ENCODE peak calls at places on chromosome 4, in seven cellular contexts. One of them, this sample, is unnamed.

GRCh38 chr4:109588176-109588575 is 28.1 kb downstream of the MCUB start:
- DNase-seq in Caco-2: no peak
- DNase-seq in pancreas: no peak
- DNase-seq in Karpas-422: peak; percentile 84
- DNase-seq in GM23248: peak; percentile 45
- DNase-seq in AG09309: no peak
- DNase-seq in dorsolateral prefrontal cortex: no peak
- DNase-seq in this sample: peak; percentile 83

GRCh38 chr4:29052266-29052665 is 1667.9 kb upstream of the PCDH7 start:
- DNase-seq in Caco-2: no peak
- DNase-seq in pancreas: no peak
- DNase-seq in Karpas-422: no peak
- DNase-seq in GM23248: no peak
- DNase-seq in AG09309: no peak
- DNase-seq in dorsolateral prefrontal cortex: no peak
- DNase-seq in this sample: no peak

GRCh38 chr4:163587867-163588266 is 93.4 kb downstream of the TMA16 start:
- DNase-seq in Caco-2: peak; percentile 28
- DNase-seq in pancreas: no peak
- DNase-seq in Karpas-422: peak; percentile 97
- DNase-seq in GM23248: no peak
- DNase-seq in AG09309: no peak
- DNase-seq in dorsolateral prefrontal cortex: no peak
- DNase-seq in this sample: peak; percentile 68

GRCh38 chr4:181966084-181966483 is 277.1 kb upstream of the TENM3 start:
- DNase-seq in Caco-2: no peak
- DNase-seq in pancreas: no peak
- DNase-seq in Karpas-422: no peak
- DNase-seq in GM23248: peak; percentile 47
- DNase-seq in AG09309: peak; percentile 40
- DNase-seq in dorsolateral prefrontal cortex: no peak
- DNase-seq in this sample: peak; percentile 45

GRCh38 chr4:183161630-183162029 is 62.6 kb downstream of the WWC2 start:
- DNase-seq in Caco-2: no peak
- DNase-seq in pancreas: no peak
- DNase-seq in Karpas-422: no peak
- DNase-seq in GM23248: no peak
- DNase-seq in AG09309: no peak
- DNase-seq in dorsolateral prefrontal cortex: no peak
- DNase-seq in this sample: no peak

GRCh38 chr4:41106081-41106480 is 108.3 kb downstream of the APBB2 start:
- DNase-seq in Caco-2: no peak
- DNase-seq in pancreas: no peak
- DNase-seq in Karpas-422: no peak
- DNase-seq in GM23248: peak; percentile 11
- DNase-seq in AG09309: no peak
- DNase-seq in dorsolateral prefrontal cortex: no peak
- DNase-seq in this sample: no peak

GRCh38 chr4:162509333-162509732 is 345.5 kb upstream of the FSTL5 start:
- DNase-seq in Caco-2: no peak
- DNase-seq in pancreas: no peak
- DNase-seq in Karpas-422: no peak
- DNase-seq in GM23248: no peak
- DNase-seq in AG09309: no peak
- DNase-seq in dorsolateral prefrontal cortex: no peak
- DNase-seq in this sample: no peak

GRCh38 chr4:7762376-7763040 is 177.2 kb downstream of the AFAP1 start:
- DNase-seq in Caco-2: peak; percentile 62
- DNase-seq in pancreas: no peak
- DNase-seq in Karpas-422: no peak
- DNase-seq in GM23248: no peak
- DNase-seq in AG09309: no peak
- DNase-seq in dorsolateral prefrontal cortex: no peak
- DNase-seq in this sample: no peak

GRCh38 chr4:10108391-10108790 is 8.2 kb downstream of the WDR1 start:
- DNase-seq in Caco-2: no peak
- DNase-seq in pancreas: no peak
- DNase-seq in Karpas-422: no peak
- DNase-seq in GM23248: peak; percentile 30
- DNase-seq in AG09309: no peak
- DNase-seq in dorsolateral prefrontal cortex: no peak
- DNase-seq in this sample: no peak

GRCh38 chr4:98728433-98728832 is 70.0 kb upstream of the TSPAN5 start:
- DNase-seq in Caco-2: no peak
- DNase-seq in pancreas: no peak
- DNase-seq in Karpas-422: no peak
- DNase-seq in GM23248: peak; percentile 45
- DNase-seq in AG09309: peak; percentile 44
- DNase-seq in dorsolateral prefrontal cortex: no peak
- DNase-seq in this sample: no peak

GRCh38 chr4:102308032-102308799 is 37.1 kb downstream of the SLC39A8 start:
- DNase-seq in Caco-2: no peak
- DNase-seq in pancreas: no peak
- DNase-seq in Karpas-422: peak; percentile 88
- DNase-seq in GM23248: peak; percentile 5
- DNase-seq in AG09309: no peak
- DNase-seq in dorsolateral prefrontal cortex: no peak
- DNase-seq in this sample: no peak

GRCh38 chr4:10074076-10074766 is 42.4 kb downstream of the WDR1 start:
- DNase-seq in Caco-2: no peak
- DNase-seq in pancreas: no peak
- DNase-seq in Karpas-422: no peak
- DNase-seq in GM23248: no peak
- DNase-seq in AG09309: no peak
- DNase-seq in dorsolateral prefrontal cortex: no peak
- DNase-seq in this sample: no peak

GRCh38 chr4:138650917-138651564 is 364.5 kb upstream of the NOCT start:
- DNase-seq in Caco-2: peak; percentile 3
- DNase-seq in pancreas: no peak
- DNase-seq in Karpas-422: no peak
- DNase-seq in GM23248: peak; percentile 81
- DNase-seq in AG09309: peak; percentile 93
- DNase-seq in dorsolateral prefrontal cortex: no peak
- DNase-seq in this sample: no peak

GRCh38 chr4:118772149-118773081 is 63.5 kb downstream of the SEC24D start:
- DNase-seq in Caco-2: peak; percentile 20
- DNase-seq in pancreas: no peak
- DNase-seq in Karpas-422: peak; percentile 91
- DNase-seq in GM23248: peak; percentile 72
- DNase-seq in AG09309: no peak
- DNase-seq in dorsolateral prefrontal cortex: no peak
- DNase-seq in this sample: peak; percentile 45

GRCh38 chr4:145298885-145299284 is 118.5 kb upstream of the OTUD4 start:
- DNase-seq in Caco-2: no peak
- DNase-seq in pancreas: no peak
- DNase-seq in Karpas-422: peak; percentile 79
- DNase-seq in GM23248: no peak
- DNase-seq in AG09309: no peak
- DNase-seq in dorsolateral prefrontal cortex: no peak
- DNase-seq in this sample: peak; percentile 54

GRCh38 chr4:27128431-27128830 is 267.8 kb downstream of the STIM2 start:
- DNase-seq in Caco-2: no peak
- DNase-seq in pancreas: no peak
- DNase-seq in Karpas-422: no peak
- DNase-seq in GM23248: no peak
- DNase-seq in AG09309: no peak
- DNase-seq in dorsolateral prefrontal cortex: no peak
- DNase-seq in this sample: no peak

GRCh38 chr4:153296424-153296823 is 48.1 kb upstream of the MND1 start:
- DNase-seq in Caco-2: no peak
- DNase-seq in pancreas: no peak
- DNase-seq in Karpas-422: no peak
- DNase-seq in GM23248: peak; percentile 64
- DNase-seq in AG09309: peak; percentile 38
- DNase-seq in dorsolateral prefrontal cortex: no peak
- DNase-seq in this sample: no peak

GRCh38 chr4:92265798-92266197 is 38.0 kb upstream of the GRID2 start:
- DNase-seq in Caco-2: no peak
- DNase-seq in pancreas: no peak
- DNase-seq in Karpas-422: no peak
- DNase-seq in GM23248: no peak
- DNase-seq in AG09309: no peak
- DNase-seq in dorsolateral prefrontal cortex: no peak
- DNase-seq in this sample: no peak

GRCh38 chr4:97367878-97368277 is 775.4 kb downstream of the STPG2 start:
- DNase-seq in Caco-2: no peak
- DNase-seq in pancreas: no peak
- DNase-seq in Karpas-422: no peak
- DNase-seq in GM23248: peak; percentile 2
- DNase-seq in AG09309: no peak
- DNase-seq in dorsolateral prefrontal cortex: no peak
- DNase-seq in this sample: no peak

GRCh38 chr4:52199574-52200338 is 148.7 kb downstream of the SPATA18 start:
- DNase-seq in Caco-2: no peak
- DNase-seq in pancreas: no peak
- DNase-seq in Karpas-422: no peak
- DNase-seq in GM23248: peak; percentile 85
- DNase-seq in AG09309: peak; percentile 71
- DNase-seq in dorsolateral prefrontal cortex: no peak
- DNase-seq in this sample: no peak

GRCh38 chr4:10212901-10213300 is 96.3 kb upstream of the WDR1 start:
- DNase-seq in Caco-2: no peak
- DNase-seq in pancreas: no peak
- DNase-seq in Karpas-422: no peak
- DNase-seq in GM23248: no peak
- DNase-seq in AG09309: no peak
- DNase-seq in dorsolateral prefrontal cortex: no peak
- DNase-seq in this sample: no peak

GRCh38 chr4:186240452-186240847 is 13.1 kb downstream of the KLKB1 start:
- DNase-seq in Caco-2: no peak
- DNase-seq in pancreas: no peak
- DNase-seq in Karpas-422: no peak
- DNase-seq in GM23248: no peak
- DNase-seq in AG09309: no peak
- DNase-seq in dorsolateral prefrontal cortex: no peak
- DNase-seq in this sample: no peak

GRCh38 chr4:91916219-91916618 is 387.5 kb upstream of the GRID2 start:
- DNase-seq in Caco-2: no peak
- DNase-seq in pancreas: no peak
- DNase-seq in Karpas-422: no peak
- DNase-seq in GM23248: no peak
- DNase-seq in AG09309: no peak
- DNase-seq in dorsolateral prefrontal cortex: no peak
- DNase-seq in this sample: no peak

GRCh38 chr4:75391489-75392166 is 122.6 kb downstream of the RCHY1 start:
- DNase-seq in Caco-2: no peak
- DNase-seq in pancreas: no peak
- DNase-seq in Karpas-422: peak; percentile 79
- DNase-seq in GM23248: no peak
- DNase-seq in AG09309: no peak
- DNase-seq in dorsolateral prefrontal cortex: no peak
- DNase-seq in this sample: no peak

GRCh38 chr4:17597517-17597916 is 16.9 kb upstream of the MED28 start:
- DNase-seq in Caco-2: peak; percentile 62
- DNase-seq in pancreas: no peak
- DNase-seq in Karpas-422: no peak
- DNase-seq in GM23248: peak; percentile 23
- DNase-seq in AG09309: no peak
- DNase-seq in dorsolateral prefrontal cortex: no peak
- DNase-seq in this sample: no peak

DNA sequence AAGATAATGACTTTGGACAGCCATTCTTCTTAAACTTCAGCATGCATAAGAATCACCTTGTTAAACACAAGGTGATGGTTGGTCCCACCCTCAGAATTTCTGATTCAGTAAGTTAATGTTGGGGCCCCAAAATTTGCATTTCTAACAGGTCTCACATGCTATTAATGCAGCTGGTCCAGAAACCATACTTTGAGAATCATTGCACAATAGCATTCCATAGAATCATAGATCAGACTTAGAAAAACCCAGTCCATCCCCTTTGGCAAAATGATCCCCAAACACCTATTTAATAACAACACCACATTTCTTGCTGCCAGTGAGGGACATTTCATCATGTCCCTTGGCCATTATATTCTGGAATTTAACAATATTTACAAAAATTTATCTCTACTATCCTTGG is 6.2 kb upstream of the MGAT4D start:
- DNase-seq in Caco-2: no peak
- DNase-seq in pancreas: no peak
- DNase-seq in Karpas-422: no peak
- DNase-seq in GM23248: peak; percentile 3
- DNase-seq in AG09309: no peak
- DNase-seq in dorsolateral prefrontal cortex: no peak
- DNase-seq in this sample: no peak
- H3K4me3 ChIP-seq in Caco-2: no peak overlapping the region
- H3K4me3 ChIP-seq in pancreas: no peak overlapping the region
- H3K4me3 ChIP-seq in Karpas-422: no peak overlapping the region
- H3K4me3 ChIP-seq in GM23248: no peak overlapping the region
- H3K4me3 ChIP-seq in AG09309: no peak overlapping the region
- H3K4me3 ChIP-seq in dorsolateral prefrontal cortex: no peak overlapping the region
- H3K4me3 ChIP-seq in this sample: no peak overlapping the region

GRCh38 chr4:76987685-76988084 is 38.1 kb downstream of the SEPTIN11 start:
- DNase-seq in Caco-2: no peak
- DNase-seq in pancreas: no peak
- DNase-seq in Karpas-422: no peak
- DNase-seq in GM23248: peak; percentile 61
- DNase-seq in AG09309: no peak
- DNase-seq in dorsolateral prefrontal cortex: no peak
- DNase-seq in this sample: peak; percentile 48
- H3K4me3 ChIP-seq in Caco-2: no peak overlapping the region
- H3K4me3 ChIP-seq in pancreas: no peak overlapping the region
- H3K4me3 ChIP-seq in Karpas-422: no peak overlapping the region
- H3K4me3 ChIP-seq in GM23248: peak overlapping the region; percentile 69
- H3K4me3 ChIP-seq in AG09309: peak overlapping the region; percentile 22
- H3K4me3 ChIP-seq in dorsolateral prefrontal cortex: no peak overlapping the region
- H3K4me3 ChIP-seq in this sample: no peak overlapping the region

GRCh38 chr4:112704991-112705845 is 68.3 kb downstream of the LARP7 start:
- DNase-seq in Caco-2: peak; percentile 55
- DNase-seq in pancreas: peak; percentile 70
- DNase-seq in Karpas-422: no peak
- DNase-seq in GM23248: peak; percentile 82
- DNase-seq in AG09309: no peak
- DNase-seq in dorsolateral prefrontal cortex: peak; percentile 22
- DNase-seq in this sample: no peak
- H3K4me3 ChIP-seq in Caco-2: peak overlapping the region; percentile 17
- H3K4me3 ChIP-seq in pancreas: no peak overlapping the region
- H3K4me3 ChIP-seq in Karpas-422: peak overlapping the region; percentile 68
- H3K4me3 ChIP-seq in GM23248: peak overlapping the region; percentile 59
- H3K4me3 ChIP-seq in AG09309: peak overlapping the region; percentile 16
- H3K4me3 ChIP-seq in dorsolateral prefrontal cortex: peak overlapping the region; percentile 71
- H3K4me3 ChIP-seq in this sample: peak overlapping the region; percentile 54

GRCh38 chr4:125321709-125322362 is 7.1 kb downstream of the FAT4 start:
- DNase-seq in Caco-2: no peak
- DNase-seq in pancreas: no peak
- DNase-seq in Karpas-422: no peak
- DNase-seq in GM23248: peak; percentile 84
- DNase-seq in AG09309: no peak
- DNase-seq in dorsolateral prefrontal cortex: no peak
- DNase-seq in this sample: no peak

GRCh38 chr4:125323547-125324100 is 8.9 kb downstream of the FAT4 start:
- DNase-seq in Caco-2: no peak
- DNase-seq in pancreas: no peak
- DNase-seq in Karpas-422: no peak
- DNase-seq in GM23248: peak; percentile 80
- DNase-seq in AG09309: no peak
- DNase-seq in dorsolateral prefrontal cortex: no peak
- DNase-seq in this sample: no peak

GRCh38 chr4:125325733-125326132 is 11.0 kb downstream of the FAT4 start:
- DNase-seq in Caco-2: no peak
- DNase-seq in pancreas: no peak
- DNase-seq in Karpas-422: no peak
- DNase-seq in GM23248: no peak
- DNase-seq in AG09309: no peak
- DNase-seq in dorsolateral prefrontal cortex: no peak
- DNase-seq in this sample: no peak

GRCh38 chr4:125319311-125319710 is 4.6 kb downstream of the FAT4 start:
- DNase-seq in Caco-2: no peak
- DNase-seq in pancreas: no peak
- DNase-seq in Karpas-422: no peak
- DNase-seq in GM23248: peak; percentile 29
- DNase-seq in AG09309: no peak
- DNase-seq in dorsolateral prefrontal cortex: no peak
- DNase-seq in this sample: no peak

GRCh38 chr4:125322363-125322730 is 7.6 kb downstream of the FAT4 start:
- DNase-seq in Caco-2: no peak
- DNase-seq in pancreas: no peak
- DNase-seq in Karpas-422: no peak
- DNase-seq in GM23248: peak; percentile 61
- DNase-seq in AG09309: no peak
- DNase-seq in dorsolateral prefrontal cortex: no peak
- DNase-seq in this sample: no peak
- H3K4me3 ChIP-seq in Caco-2: no peak overlapping the region
- H3K4me3 ChIP-seq in pancreas: no peak overlapping the region
- H3K4me3 ChIP-seq in Karpas-422: no peak overlapping the region
- H3K4me3 ChIP-seq in GM23248: peak overlapping the region; percentile 66
- H3K4me3 ChIP-seq in AG09309: peak overlapping the region; percentile 21
- H3K4me3 ChIP-seq in dorsolateral prefrontal cortex: peak overlapping the region; percentile 24
- H3K4me3 ChIP-seq in this sample: no peak overlapping the region